ENCODE peak calls at places on chromosomes 6 and 20, in eight cellular contexts. X, W, R, J, O, D, K and P are unnamed samples.

GRCh38 chr20:61525781-61526431 is 273.8 kb downstream of the CDH4 start:
- DNase-seq in O (no peak), X (no peak), J (no peak), D (no peak), W (peak), R (no peak), K (peak), P (no peak)

GRCh38 chr6:106339334-106340029 is 13.9 kb upstream of the ATG5 start:
- DNase-seq in X (peak), R (no peak), W (peak), O (peak), J (no peak), K (no peak), D (no peak), P (peak)

GRCh38 chr20:52943185-52943841 is 28.8 kb upstream of the TSHZ2 start:
- DNase-seq in X (no peak), W (no peak), O (no peak), D (no peak), K (no peak), R (no peak), J (no peak), P (no peak)

GRCh38 chr20:15619341-15619740 is 953.9 kb downstream of the KIF16B start:
- DNase-seq in D (no peak), X (no peak), R (no peak), K (no peak), J (no peak), W (no peak), O (no peak), P (no peak)

GRCh38 chr6:143872211-143872610 is 7.9 kb downstream of the ZC2HC1B start:
- DNase-seq in W (no peak), O (no peak), D (no peak), X (no peak), J (no peak), K (no peak), R (no peak), P (peak)

GRCh38 chr6:33738153-33738552 is 8.6 kb downstream of the IP6K3 start:
- DNase-seq in O (no peak), X (no peak), W (no peak), K (no peak), D (no peak), J (no peak), R (no peak), P (no peak)

GRCh38 chr6:88614306-88614877 is 349.0 kb downstream of the RNGTT start:
- DNase-seq in J (no peak), X (no peak), O (peak), D (no peak), R (no peak), K (no peak), W (no peak), P (no peak)

GRCh38 chr6:24064106-24064505 is 61.9 kb upstream of the NRSN1 start:
- DNase-seq in J (no peak), W (no peak), D (no peak), K (no peak), O (no peak), X (no peak), R (no peak), P (no peak)

GRCh38 chr20:1871807-1872455 is 23.3 kb upstream of the SIRPA start:
- DNase-seq in W (no peak), D (no peak), X (no peak), J (no peak), K (no peak), O (no peak), R (no peak), P (no peak)

GRCh38 chr6:113630365-113630737 is 226.8 kb upstream of the MARCKS start:
- DNase-seq in O (no peak), W (no peak), X (no peak), K (no peak), R (no peak), J (no peak), D (no peak), P (no peak)

GRCh38 chr20:50690979-50691584 is at the start of gene RIPOR3:
- DNase-seq in O (no peak), K (no peak), W (no peak), D (no peak), J (peak), R (peak), X (no peak), P (no peak)

GRCh38 chr20:49288784-49289696 is 11.2 kb upstream of the ZNFX1 start:
- DNase-seq in X (no peak), D (no peak), R (no peak), J (no peak), W (no peak), K (no peak), O (no peak), P (no peak)

GRCh38 chr6:134533991-134534390 is 216.1 kb upstream of the SGK1 start:
- DNase-seq in D (no peak), J (no peak), R (no peak), X (no peak), O (no peak), W (no peak), K (no peak), P (no peak)

GRCh38 chr20:9617940-9618339 is 103.5 kb downstream of the LAMP5 start:
- DNase-seq in X (no peak), J (no peak), W (no peak), R (no peak), D (no peak), O (no peak), K (no peak), P (no peak)

GRCh38 chr6:128499079-128499705 is 21.2 kb downstream of the PTPRK start:
- DNase-seq in K (no peak), W (no peak), D (no peak), X (no peak), O (no peak), J (no peak), R (no peak), P (no peak)

GRCh38 chr6:92826633-92827032 is 592.7 kb downstream of the EPHA7 start:
- DNase-seq in W (no peak), R (no peak), K (no peak), D (no peak), X (no peak), J (no peak), O (peak), P (no peak)

GRCh38 chr6:114085206-114085605 is 114.3 kb upstream of the HDAC2 start:
- DNase-seq in K (no peak), W (no peak), R (no peak), D (no peak), J (no peak), X (no peak), O (no peak), P (no peak)

GRCh38 chr6:133778414-133778813 is 110.5 kb upstream of the TCF21 start:
- DNase-seq in K (no peak), X (peak), R (no peak), O (no peak), W (peak), J (no peak), D (no peak), P (no peak)

GRCh38 chr6:89122625-89123024 is 4.8 kb upstream of the SRSF12 start:
- DNase-seq in R (no peak), D (no peak), X (no peak), J (no peak), W (no peak), O (peak), K (no peak), P (peak)

GRCh38 chr6:152981989-152982767 is 663 bp downstream of the FBXO5 start:
- DNase-seq in D (no peak), O (peak), X (no peak), W (no peak), R (peak), K (no peak), J (peak), P (peak)

GRCh38 chr20:59667981-59668515 is 63.7 kb downstream of the PHACTR3 start:
- DNase-seq in D (no peak), O (no peak), R (no peak), W (no peak), X (no peak), J (no peak), K (peak), P (no peak)

GRCh38 chr20:9235518-9235917 is 166.6 kb downstream of the PLCB4 start:
- DNase-seq in D (no peak), J (no peak), X (no peak), W (peak), R (no peak), O (no peak), K (no peak), P (no peak)

GRCh38 chr6:18386302-18386976 is 711 bp upstream of the RNF144B start:
- DNase-seq in K (peak), O (peak), R (no peak), J (peak), W (no peak), D (no peak), X (peak), P (no peak)

GRCh38 chr6:97885844-97886243 is 602.8 kb upstream of the MMS22L start:
- DNase-seq in O (no peak), J (no peak), X (no peak), R (no peak), D (no peak), K (no peak), W (no peak), P (no peak)

GRCh38 chr20:48292806-48293205 is 507.5 kb upstream of the SULF2 start:
- DNase-seq in J (no peak), K (no peak), O (no peak), W (no peak), D (no peak), R (no peak), X (no peak), P (no peak)

GRCh38 chr6:100482698-100483097 is 18.0 kb upstream of the SIM1 start:
- DNase-seq in R (no peak), X (no peak), D (no peak), K (no peak), W (no peak), J (no peak), O (no peak), P (no peak)

GRCh38 chr6:146785001-146785585 is 186.3 kb downstream of the ADGB start:
- DNase-seq in K (no peak), J (no peak), R (no peak), X (no peak), W (peak), D (no peak), O (peak), P (peak)

GRCh38 chr20:18802012-18802634 is 11.5 kb upstream of the SCP2D1 start:
- DNase-seq in X (no peak), W (no peak), D (no peak), J (no peak), K (no peak), O (peak), R (no peak), P (no peak)

GRCh38 chr20:53774487-53775203 is 181.0 kb upstream of the ZNF217 start:
- DNase-seq in R (no peak), D (no peak), K (no peak), O (no peak), X (no peak), J (no peak), W (peak), P (no peak)

GRCh38 chr20:57898332-57898731 is 188.5 kb upstream of the PMEPA1 start:
- DNase-seq in X (no peak), K (peak), W (no peak), R (no peak), O (no peak), J (no peak), D (no peak), P (no peak)

GRCh38 chr6:165630544-165630953 is 32.5 kb downstream of the PDE10A start:
- DNase-seq in K (no peak), W (no peak), X (no peak), J (no peak), D (no peak), O (no peak), R (no peak), P (no peak)

GRCh38 chr6:165662671-165663282 is at the start of gene PDE10A:
- DNase-seq in J (peak), X (peak), D (no peak), K (peak), O (no peak), R (peak), W (no peak), P (no peak)

DNA sequence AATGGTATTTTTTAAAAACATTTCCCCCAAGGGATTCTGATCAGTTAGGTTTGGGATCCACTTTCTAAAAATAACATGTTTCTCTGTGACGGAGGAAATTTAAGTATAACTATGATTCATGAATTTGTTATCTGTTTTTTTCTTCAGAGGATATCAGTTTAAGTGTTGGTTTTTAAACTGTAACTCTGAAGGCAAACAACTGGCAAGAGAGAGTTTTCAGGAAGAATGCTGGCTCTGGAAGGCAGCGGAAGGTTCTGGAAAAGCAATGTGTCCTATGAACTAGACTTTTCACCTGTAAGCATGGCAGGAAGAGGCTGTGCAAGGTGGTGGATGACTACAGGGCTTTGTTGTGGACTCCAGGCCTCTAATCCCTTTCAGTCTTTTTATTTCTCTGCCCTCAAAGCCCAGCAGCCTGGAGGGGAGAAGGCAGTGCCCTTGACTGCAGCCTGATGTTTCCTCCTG is 153.1 kb downstream of the GMPR start:
- DNase-seq in R (no peak), D (no peak), J (no peak), W (no peak), O (no peak), K (no peak), X (no peak), P (no peak)
- H3K4me3 ChIP-seq in R (no peak), D (no peak), J (no peak), W (no peak), O (no peak), K (no peak), X (no peak), P (no peak)

DNA sequence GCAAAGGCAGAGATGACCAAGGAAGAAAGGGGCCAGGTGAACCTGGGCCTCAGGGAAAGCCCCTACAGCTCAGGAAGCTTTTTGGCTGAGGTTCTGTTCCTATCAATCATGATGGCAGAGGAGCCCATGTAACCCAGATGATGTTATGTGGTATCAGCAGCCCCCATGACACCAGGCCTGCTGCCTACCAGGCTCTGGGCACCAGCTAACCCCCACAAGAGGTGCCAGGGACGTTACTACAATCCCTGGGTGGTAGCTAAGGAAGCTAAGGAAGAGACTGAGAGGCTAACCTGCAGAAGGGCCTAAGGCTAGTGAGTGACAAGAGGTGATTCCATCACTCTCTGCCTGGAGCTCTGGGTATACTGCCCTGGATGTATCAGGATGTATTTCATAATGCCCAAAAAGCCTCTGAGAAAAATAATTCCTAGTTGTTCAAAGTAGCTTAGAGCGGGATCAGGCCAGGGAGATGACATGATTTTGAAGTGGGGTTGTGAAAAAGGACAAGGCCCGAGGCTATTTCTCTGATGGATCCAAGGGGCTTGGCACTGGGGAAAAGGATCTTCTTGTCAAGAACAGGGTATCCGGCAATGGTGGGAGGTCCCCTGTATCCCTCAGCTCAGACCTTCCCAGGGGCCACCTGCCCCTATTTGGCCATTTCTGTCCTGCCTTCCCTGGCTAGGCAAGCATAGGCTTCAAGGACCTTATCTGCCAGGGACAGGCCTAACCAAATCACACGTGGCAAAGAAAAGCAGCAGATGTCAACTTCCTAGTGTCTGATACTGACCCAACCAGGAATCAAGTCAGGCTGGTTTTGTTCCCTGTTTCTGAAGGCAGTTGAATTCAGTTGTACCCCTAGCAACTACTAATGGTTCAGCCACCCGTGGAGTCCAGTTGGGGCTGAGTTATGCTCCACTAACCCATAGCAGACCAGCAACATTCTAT is 41.3 kb downstream of the PANK2 start:
- DNase-seq in W (no peak), K (peak), J (no peak), R (no peak), X (no peak), O (no peak), D (no peak), P (no peak)
- H3K27ac ChIP-seq in W (no peak), K (peak), J (peak), R (no peak), X (peak), O (no peak), D (peak), P (no peak)

GRCh38 chr6:49284134-49284533 is 178.9 kb downstream of the MMUT start:
- DNase-seq in X (no peak), D (no peak), R (no peak), K (no peak), O (no peak), J (no peak), W (no peak), P (no peak)
- H3K4me3 ChIP-seq in X (no peak), D (no peak), R (no peak), K (no peak), O (no peak), J (no peak), W (no peak), P (no peak)

DNA sequence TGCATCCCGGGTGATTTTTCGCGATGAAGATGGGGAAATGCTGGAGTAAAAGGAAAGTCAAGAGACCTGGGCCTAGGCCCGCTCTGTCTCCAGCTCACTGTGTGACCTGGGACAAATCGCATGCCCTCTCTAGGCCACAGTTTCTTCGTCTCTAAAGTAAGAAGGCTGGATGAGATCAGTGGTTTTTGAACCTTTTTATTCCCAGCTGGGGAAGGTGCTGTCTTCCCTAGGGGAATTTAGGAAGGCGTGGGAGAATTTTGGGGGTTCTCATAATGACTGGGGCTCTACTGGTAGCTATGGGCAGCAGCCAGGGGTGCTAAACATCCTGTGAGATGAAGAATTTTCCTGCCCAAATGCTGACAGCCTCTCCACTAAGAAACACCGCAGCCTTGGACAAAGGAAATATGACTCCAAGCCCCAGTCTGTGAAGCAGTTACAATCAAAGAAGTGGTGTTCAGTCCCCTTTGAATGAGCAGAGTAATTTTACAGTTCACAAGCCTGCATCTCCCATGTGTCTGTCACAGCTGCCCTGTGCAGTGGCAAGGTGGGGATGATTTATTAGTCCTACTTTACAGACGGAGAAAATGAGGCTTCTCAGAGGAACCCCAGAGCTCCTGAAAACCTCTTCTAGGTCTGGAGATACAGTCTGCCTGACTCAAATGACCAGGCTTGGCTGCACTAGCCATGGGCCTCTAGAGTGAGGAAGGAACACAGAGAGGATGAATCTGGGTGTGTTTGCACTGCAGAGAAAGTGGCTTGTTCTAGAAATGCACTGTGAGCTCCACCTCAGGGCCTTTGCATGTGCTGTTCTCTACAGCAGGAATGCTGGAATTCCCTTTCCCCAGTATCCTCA is 57.2 kb downstream of the RAB44 start:
- DNase-seq in O (peak), X (no peak), D (no peak), W (no peak), J (no peak), K (no peak), R (no peak), P (no peak)
- H3K27ac ChIP-seq in O (peak), X (no peak), D (no peak), W (no peak), J (peak), K (no peak), R (no peak), P (peak)

GRCh38 chr20:44183282-44183681 is 3.7 kb downstream of the JPH2 start:
- DNase-seq in O (no peak), X (no peak), K (peak), J (no peak), R (no peak), W (no peak), D (no peak), P (no peak)
- H3K4me3 ChIP-seq in O (no peak), X (no peak), K (peak), J (peak), R (peak), W (no peak), D (peak), P (no peak)

DNA sequence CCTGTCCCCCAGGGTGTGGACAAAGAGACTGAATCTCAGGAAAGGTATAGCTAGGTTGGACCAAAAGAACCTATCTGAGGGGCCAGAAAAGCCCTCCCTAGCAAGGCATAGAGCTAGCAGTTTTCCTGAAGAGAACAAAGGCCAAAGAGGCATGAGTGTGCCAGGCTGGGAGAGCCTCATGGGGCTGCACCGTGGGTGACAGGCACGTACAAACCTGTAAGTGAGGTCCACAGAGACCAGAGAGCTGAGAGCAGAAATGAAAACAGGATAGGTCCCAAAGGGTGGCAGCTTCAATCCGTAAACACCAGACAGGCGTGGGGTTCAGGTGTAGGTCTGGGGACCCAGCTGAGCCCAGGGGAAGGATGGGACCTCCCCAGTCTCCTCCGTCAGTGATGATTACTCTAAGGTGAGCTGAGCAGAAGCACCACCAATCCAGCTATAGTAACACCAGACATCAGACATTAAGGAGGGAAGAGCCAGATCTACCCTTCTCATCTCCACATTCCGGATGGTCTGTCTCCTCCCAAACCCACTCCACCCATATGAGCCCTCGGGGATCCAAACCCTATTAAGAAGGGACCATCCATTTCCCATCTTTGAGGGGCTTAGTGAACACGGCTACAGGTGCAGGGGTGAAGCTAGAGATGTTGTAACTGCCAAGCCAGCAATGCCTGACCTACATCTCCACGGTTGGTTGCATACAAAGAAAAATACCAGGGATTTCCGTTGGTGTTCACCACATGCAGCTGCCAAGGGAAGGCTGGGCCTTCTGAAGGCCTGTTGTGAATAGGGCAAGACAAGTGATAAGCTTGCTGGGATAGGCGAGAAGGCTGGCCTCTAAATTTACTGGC is 38.3 kb downstream of the BCL2L1 start:
- DNase-seq in W (no peak), J (no peak), R (no peak), K (no peak), D (no peak), O (peak), X (no peak), P (no peak)
- H3K27ac ChIP-seq in W (no peak), J (peak), R (no peak), K (peak), D (peak), O (peak), X (peak), P (no peak)

GRCh38 chr20:24289737-24290481 is 179.5 kb upstream of the SYNDIG1 start:
- DNase-seq in J (no peak), X (no peak), R (no peak), D (no peak), K (no peak), W (no peak), O (no peak), P (peak)
- H3K4me3 ChIP-seq in J (no peak), X (no peak), R (no peak), D (no peak), K (no peak), W (no peak), O (no peak), P (no peak)